ENCODE peak calls at places on chromosome 2, in five cellular contexts. One of them, this sample, is unnamed.

GRCh38 chr2:5703166-5703565 is 11.0 kb downstream of the SOX11 start:
- DNase-seq in GM12865: no peak
- DNase-seq in NCI-H774: no peak
- DNase-seq in AG09309: no peak
- DNase-seq in fibroblast of the conjunctiva: no peak
- DNase-seq in this sample: no peak

GRCh38 chr2:47088371-47089082 is 66.6 kb downstream of the STPG4 start:
- DNase-seq in GM12865: no peak
- DNase-seq in NCI-H774: no peak
- DNase-seq in AG09309: no peak
- DNase-seq in fibroblast of the conjunctiva: no peak
- DNase-seq in this sample: no peak

GRCh38 chr2:178211943-178212342 is 17.6 kb downstream of the OSBPL6 start:
- DNase-seq in GM12865: no peak
- DNase-seq in NCI-H774: no peak
- DNase-seq in AG09309: no peak
- DNase-seq in fibroblast of the conjunctiva: no peak
- DNase-seq in this sample: no peak

GRCh38 chr2:46632349-46632748 is 153.0 kb downstream of the TMEM247 start:
- DNase-seq in GM12865: peak; percentile 21
- DNase-seq in NCI-H774: peak; percentile 3
- DNase-seq in AG09309: peak; percentile 52
- DNase-seq in fibroblast of the conjunctiva: peak; percentile 59
- DNase-seq in this sample: no peak

GRCh38 chr2:129936334-129936934 is 43.0 kb upstream of the RAB6C start:
- DNase-seq in GM12865: peak; percentile 58
- DNase-seq in NCI-H774: no peak
- DNase-seq in AG09309: no peak
- DNase-seq in fibroblast of the conjunctiva: no peak
- DNase-seq in this sample: no peak

GRCh38 chr2:37789988-37790387 is 118.5 kb upstream of the CDC42EP3 start:
- DNase-seq in GM12865: no peak
- DNase-seq in NCI-H774: no peak
- DNase-seq in AG09309: no peak
- DNase-seq in fibroblast of the conjunctiva: no peak
- DNase-seq in this sample: no peak

GRCh38 chr2:197054437-197054836 is 127.9 kb upstream of the PGAP1 start:
- DNase-seq in GM12865: no peak
- DNase-seq in NCI-H774: no peak
- DNase-seq in AG09309: no peak
- DNase-seq in fibroblast of the conjunctiva: no peak
- DNase-seq in this sample: no peak

GRCh38 chr2:86274918-86275275 is 62.5 kb downstream of the REEP1 start:
- DNase-seq in GM12865: peak; percentile 71
- DNase-seq in NCI-H774: no peak
- DNase-seq in AG09309: no peak
- DNase-seq in fibroblast of the conjunctiva: no peak
- DNase-seq in this sample: no peak

GRCh38 chr2:71778514-71779305 is 325.3 kb downstream of the DYSF start:
- DNase-seq in GM12865: no peak
- DNase-seq in NCI-H774: no peak
- DNase-seq in AG09309: no peak
- DNase-seq in fibroblast of the conjunctiva: no peak
- DNase-seq in this sample: no peak

This sample was measured in ascending aorta.